ENCODE peak calls at places on chromosomes 4 and X, in five cellular contexts. K is transverse colon, V is testis, T is IMR-90, O is stomach. Y is an unnamed sample.

GRCh38 chr4:80454561-80454960 is 119.0 kb downstream of the CFAP299 start:
- DNase-seq in O (no peak), K (no peak), T (no peak), V (no peak), Y (no peak)

GRCh38 chrX:42485621-42486020 is 292.3 kb downstream of the PPP1R2C start:
- DNase-seq in T (no peak), V (no peak), O (no peak), K (no peak), Y (no peak)

GRCh38 chrX:139762400-139763183 is 54.6 kb upstream of the MCF2 start:
- DNase-seq in K (no peak), V (peak), T (peak), O (peak), Y (no peak)

GRCh38 chr4:189121336-189121735 is 819.3 kb upstream of the FRG1 start:
- DNase-seq in T (no peak), O (no peak), V (no peak), K (no peak), Y (no peak)

GRCh38 chr4:84032372-84032771 is 466.7 kb downstream of the NKX6-1 start:
- DNase-seq in V (no peak), K (no peak), O (no peak), T (no peak), Y (no peak)

GRCh38 chr4:6023766-6024165 is 5.5 kb upstream of the C4orf50 start:
- DNase-seq in T (no peak), K (no peak), O (no peak), V (no peak), Y (no peak)

GRCh38 chr4:19739101-19739651 is 512.5 kb upstream of the SLIT2 start:
- DNase-seq in K (no peak), T (peak), V (no peak), O (no peak), Y (peak)

GRCh38 chr4:56622176-56622575 is 58.9 kb downstream of the HOPX start:
- DNase-seq in T (no peak), O (no peak), V (no peak), K (no peak), Y (no peak)

GRCh38 chr4:110046588-110047049 is 133.9 kb downstream of the EGF start:
- DNase-seq in K (no peak), O (no peak), V (no peak), T (peak), Y (no peak)

GRCh38 chrX:63809158-63809557 is 24.1 kb upstream of the ARHGEF9 start:
- DNase-seq in V (no peak), O (no peak), K (no peak), T (no peak), Y (no peak)

GRCh38 chr4:130479020-130479419 is 1383.1 kb downstream of the C4orf33 start:
- DNase-seq in K (no peak), O (no peak), T (peak), V (no peak), Y (no peak)

GRCh38 chr4:34158883-34159282 is 2085.4 kb downstream of the ARAP2 start:
- DNase-seq in O (no peak), K (no peak), V (no peak), T (peak), Y (no peak)

DNA sequence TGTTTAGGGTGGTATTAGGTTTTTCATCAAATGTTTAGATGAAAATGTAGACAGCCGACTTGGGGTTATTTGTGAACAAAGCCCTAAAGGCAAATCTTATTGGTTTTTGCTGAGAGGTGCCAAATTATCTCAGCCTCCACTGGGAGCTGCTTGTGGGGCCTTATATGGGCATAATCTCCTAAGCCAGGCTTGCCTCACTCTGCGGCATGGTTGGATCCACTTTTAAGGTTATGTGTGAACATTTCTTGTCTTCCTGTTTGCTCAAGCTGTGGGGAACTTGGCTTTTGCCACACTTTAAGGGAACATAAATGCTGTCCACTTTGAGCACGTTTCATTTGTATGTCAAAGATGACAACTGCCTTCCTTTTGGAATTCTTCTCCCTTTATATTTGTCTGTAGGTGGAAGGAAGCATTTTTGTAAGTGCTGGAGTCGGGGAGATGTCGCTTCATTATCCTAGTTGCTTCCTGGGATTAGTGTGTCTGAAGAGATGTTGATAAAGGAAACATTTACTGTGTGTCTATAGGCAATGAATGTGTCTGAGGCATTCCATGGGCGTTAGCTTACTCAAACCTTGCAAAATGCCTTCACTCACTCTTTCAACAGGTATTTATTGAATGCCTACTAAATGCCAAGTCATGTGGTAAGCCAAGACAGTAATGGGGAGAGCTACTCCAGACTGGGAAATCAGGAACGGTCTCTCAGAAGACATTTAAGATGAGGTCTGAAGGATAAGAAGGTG is 78.3 kb downstream of the SLC9A6 start:
- DNase-seq in K (no peak), O (no peak), V (no peak), T (no peak), Y (no peak)
- TF ChIP-seq POLR2A in K (no peak), O (no peak), V (no peak), T (no peak), Y (no peak)

GRCh38 chr4:127668770-127669169 is 36.0 kb downstream of the INTU start:
- DNase-seq in V (no peak), O (no peak), K (no peak), T (peak), Y (no peak)
- TF ChIP-seq POLR2A in V (no peak), O (no peak), K (no peak), T (no peak), Y (no peak)

GRCh38 chrX:120485562-120486520 is 16.7 kb upstream of the LAMP2 start:
- DNase-seq in O (peak), T (peak), K (peak), V (peak), Y (peak)
- TF ChIP-seq POLR2A in O (no peak), T (no peak), K (peak), V (no peak), Y (no peak)

DNA sequence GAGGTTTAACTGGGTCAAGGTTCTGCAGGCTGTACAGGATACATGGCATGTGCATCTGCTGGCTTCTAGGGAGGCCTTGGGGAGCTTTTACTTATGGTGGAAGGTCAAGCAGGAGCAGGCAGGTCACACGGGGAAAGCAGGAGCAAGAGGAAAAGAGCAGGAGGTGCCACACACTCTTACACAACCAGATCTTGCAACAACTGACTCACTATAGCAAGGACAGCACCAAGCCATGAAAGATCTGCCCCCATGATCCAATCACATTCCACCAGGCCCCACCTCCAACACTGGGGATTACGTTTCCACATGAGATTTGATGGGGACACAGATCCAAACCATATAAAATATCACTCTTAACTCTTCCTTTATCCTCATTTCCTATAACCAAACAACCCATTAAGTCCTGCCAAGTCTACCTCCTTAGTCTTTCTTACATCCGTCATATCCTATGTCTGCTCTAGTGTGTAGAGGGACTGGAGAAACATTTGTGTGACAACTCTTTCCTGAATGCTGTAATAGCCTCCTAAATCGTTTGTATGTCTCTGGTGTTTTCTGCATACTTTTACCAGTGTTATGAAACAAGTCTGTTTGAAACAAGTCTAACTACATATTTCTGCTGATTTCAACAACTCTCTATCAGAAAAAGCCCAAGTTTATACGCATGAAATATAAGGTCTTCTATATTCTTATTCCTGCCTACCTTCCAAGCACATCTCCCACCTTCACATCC is 8.3 kb upstream of the RAP2C start:
- DNase-seq in O (no peak), V (no peak), T (peak), K (no peak), Y (no peak)
- TF ChIP-seq POLR2A in O (no peak), V (no peak), T (no peak), K (no peak), Y (no peak)

GRCh38 chr4:139555073-139555704 is 830 bp downstream of the SETD7 start:
- DNase-seq in K (peak), V (peak), O (peak), T (peak), Y (peak)

GRCh38 chr4:139557506-139558110 is 1.6 kb upstream of the SETD7 start:
- DNase-seq in V (no peak), K (no peak), O (peak), T (no peak), Y (no peak)

GRCh38 chr4:139555705-139556070 is 331 bp downstream of the SETD7 start:
- DNase-seq in O (peak), T (no peak), V (peak), K (peak), Y (no peak)

GRCh38 chr4:139556735-139557505 is 901 bp upstream of the SETD7 start:
- DNase-seq in T (no peak), O (peak), V (peak), K (peak), Y (no peak)

GRCh38 chr4:139556071-139556734 is at the start of gene SETD7:
- DNase-seq in K (peak), T (peak), V (peak), O (peak), Y (peak)
- TF ChIP-seq POLR2A in K (peak), T (peak), V (no peak), O (peak), Y (peak)

DNA sequence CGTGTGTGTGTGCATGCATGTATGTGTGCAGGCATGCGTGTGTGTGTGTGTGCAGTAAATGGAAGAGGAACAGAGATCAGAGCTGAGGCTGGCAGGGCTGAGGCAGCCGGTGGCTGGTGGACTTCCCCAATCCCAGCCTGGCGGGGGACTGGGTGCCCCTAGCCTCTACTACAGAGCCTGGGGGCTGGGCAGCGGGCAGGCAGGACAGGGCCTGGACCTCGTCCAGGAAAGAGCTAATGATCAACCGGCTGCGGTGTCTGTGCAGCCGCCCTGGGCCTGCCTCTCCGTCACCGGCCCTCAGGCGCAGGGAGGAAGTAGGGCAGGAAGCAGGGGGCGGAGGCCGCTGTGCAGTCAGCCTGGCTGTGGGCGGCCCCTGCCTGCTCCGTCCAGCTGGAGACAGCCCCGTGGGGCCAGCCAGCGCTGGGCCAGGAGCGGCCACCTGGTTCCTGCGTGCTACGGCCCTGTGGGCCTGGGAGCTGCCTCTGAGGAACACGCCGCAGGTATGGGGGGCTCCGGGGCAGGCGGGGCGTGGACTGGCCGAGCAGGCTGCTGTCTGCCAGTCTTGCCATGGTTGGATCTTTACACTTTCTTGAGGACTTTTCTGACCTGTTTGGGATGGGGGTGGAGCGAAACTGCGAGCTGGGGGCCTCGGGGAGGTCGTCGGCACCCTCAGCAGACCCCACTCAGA is at the start of gene SH3TC1:
- DNase-seq in O (peak), V (peak), T (peak), K (peak), Y (peak)
- TF ChIP-seq POLR2A in O (peak), V (no peak), T (no peak), K (peak), Y (peak)

GRCh38 chrX:12753366-12753765 is 37.8 kb upstream of the PRPS2 start:
- DNase-seq in T (no peak), K (no peak), O (no peak), V (no peak), Y (no peak)

DNA sequence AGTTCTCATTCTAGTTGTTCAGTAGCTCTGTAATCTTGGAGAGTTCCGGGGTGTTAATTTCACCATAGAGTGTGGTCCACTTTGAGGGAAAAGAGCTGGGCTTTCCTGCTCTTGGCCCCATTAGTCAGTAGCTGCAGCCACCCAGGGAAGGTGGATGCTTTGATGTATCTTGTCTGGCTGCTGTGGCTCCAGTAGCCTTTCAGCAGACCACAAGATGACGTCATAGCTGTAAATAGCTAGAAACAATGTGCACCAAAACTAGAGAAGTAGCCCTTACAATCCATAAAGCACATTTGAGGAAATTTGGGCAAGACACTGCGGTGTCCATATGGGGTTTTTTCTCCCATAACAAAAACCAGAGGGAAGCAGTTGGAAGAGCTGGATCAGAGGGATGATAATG is 32.9 kb upstream of the PRPS2 start:
- DNase-seq in T (no peak), K (no peak), O (no peak), V (no peak), Y (no peak)
- TF ChIP-seq POLR2A in T (no peak), K (no peak), O (no peak), V (no peak), Y (no peak)

Y was measured in H54.